ENCODE peak calls at places on chromosomes 7 and 10, in four cellular contexts. I is pancreas, W is GM10248, D is hepatocyte. E is an unnamed sample.

GRCh38 chr10:44071479-44071878 is 313.4 kb downstream of the CXCL12 start:
- DNase-seq in D (no peak), W (no peak), I (no peak), E (no peak)

GRCh38 chr7:29871787-29872398 is 65.6 kb downstream of the WIPF3 start:
- DNase-seq in W (no peak), I (no peak), D (no peak), E (no peak)

GRCh38 chr10:71864861-71865473 is 13.9 kb upstream of the PSAP start:
- DNase-seq in W (no peak), D (no peak), I (no peak), E (no peak)

GRCh38 chr7:15832996-15833395 is 146.5 kb upstream of the MEOX2 start:
- DNase-seq in W (no peak), I (no peak), D (peak), E (peak)

GRCh38 chr7:124351950-124352349 is 319.1 kb upstream of the TMEM229A start:
- DNase-seq in D (no peak), I (peak), W (no peak), E (no peak)

GRCh38 chr10:69316313-69317059 is 38.2 kb downstream of the HK1 start:
- DNase-seq in D (peak), W (no peak), I (no peak), E (no peak)

GRCh38 chr10:124152139-124152780 is 58.9 kb upstream of the CHST15 start:
- DNase-seq in D (peak), I (peak), W (no peak), E (peak)

GRCh38 chr7:131186816-131187215 is 140.9 kb upstream of the MKLN1 start:
- DNase-seq in W (no peak), I (no peak), D (no peak), E (peak)

GRCh38 chr7:37265876-37266275 is 182.8 kb downstream of the ELMO1 start:
- DNase-seq in I (no peak), W (no peak), D (no peak), E (no peak)

GRCh38 chr7:144526912-144527610 is 123.6 kb upstream of the NOBOX start:
- DNase-seq in W (no peak), D (no peak), I (no peak), E (no peak)

GRCh38 chr10:1358860-1359598 is 302.8 kb downstream of the WDR37 start:
- DNase-seq in W (no peak), D (no peak), I (no peak), E (no peak)

GRCh38 chr7:67631496-67631895 is 634.9 kb downstream of the TYW1 start:
- DNase-seq in I (no peak), D (no peak), W (no peak), E (no peak)

DNA sequence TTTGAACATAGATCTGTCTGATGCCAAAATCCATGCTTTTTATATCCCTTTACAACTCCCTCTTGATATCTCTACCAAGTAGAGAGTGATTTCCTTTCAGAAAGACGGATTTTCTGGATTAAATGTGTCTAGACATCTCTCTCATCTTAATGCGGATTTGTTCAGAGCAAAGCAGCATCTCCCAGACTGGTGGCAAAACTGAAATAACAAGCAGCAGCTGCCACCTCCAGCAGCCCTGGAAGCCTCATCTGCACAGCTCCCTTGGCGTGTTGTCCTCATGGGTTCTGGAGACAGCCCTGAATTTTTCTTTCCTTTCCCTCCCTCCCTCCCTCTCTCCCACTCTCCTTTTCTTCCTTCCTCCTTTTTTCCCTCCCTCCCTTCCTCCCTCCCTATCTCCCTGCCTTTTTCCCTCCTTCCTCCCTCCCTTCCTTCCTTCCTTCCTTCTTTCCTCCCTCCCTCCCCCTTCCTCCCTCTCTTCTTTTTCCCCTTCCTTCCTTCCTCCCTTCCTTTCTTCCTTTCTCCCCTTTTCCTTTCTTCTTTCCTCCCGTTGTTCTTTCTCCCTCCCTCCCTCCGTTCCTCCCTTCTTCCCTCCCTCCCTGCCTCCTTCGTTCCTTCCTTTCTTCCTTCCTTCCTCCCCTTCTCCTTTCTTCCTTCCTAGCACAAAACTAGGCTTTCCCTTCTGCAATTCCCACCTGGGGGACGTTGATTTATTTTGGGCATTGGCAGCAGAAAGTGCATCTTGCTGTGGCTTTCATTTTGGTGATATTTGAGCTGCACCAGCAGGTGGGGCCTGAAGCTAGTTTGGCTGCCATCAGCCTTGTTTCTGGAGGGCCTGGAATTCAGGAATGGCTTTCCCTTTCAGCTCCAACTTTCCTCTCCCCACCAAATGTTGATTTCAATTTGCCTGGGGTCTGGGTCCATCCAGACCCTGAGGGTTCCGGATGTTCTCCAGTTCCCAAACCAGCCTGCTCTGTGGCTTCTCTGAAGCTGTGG is 640.0 kb downstream of the TYW1 start:
- DNase-seq in I (no peak), W (no peak), D (no peak), E (no peak)
- TF ChIP-seq CTCF in I (no peak), W (no peak), D (peak), E (no peak)

GRCh38 chr7:129389829-129390228 is 44.4 kb upstream of the STRIP2 start:
- DNase-seq in W (no peak), I (no peak), D (no peak), E (no peak)
- TF ChIP-seq CTCF in W (no peak), I (no peak), D (no peak), E (no peak)

DNA sequence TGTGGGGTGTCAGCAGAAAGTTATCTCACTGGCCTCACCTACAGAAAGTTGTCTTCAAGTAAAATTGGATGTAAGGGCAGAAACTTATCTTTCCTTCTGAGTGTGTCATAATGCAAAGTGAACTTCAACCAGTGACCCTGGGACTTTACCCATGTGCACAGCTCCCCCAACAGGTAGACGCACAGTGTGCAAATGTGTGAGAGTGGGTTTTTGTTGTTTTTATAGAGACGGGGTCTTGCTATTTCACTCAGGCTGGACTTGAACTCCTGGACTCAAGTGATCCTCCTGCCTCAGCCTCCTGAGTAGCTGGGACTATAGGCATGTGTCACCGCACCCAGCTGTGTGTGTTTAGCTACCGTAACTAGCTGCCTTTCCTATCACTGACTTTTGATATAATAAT is 6.4 kb upstream of the KAZALD1 start:
- DNase-seq in I (no peak), W (no peak), D (no peak), E (no peak)
- TF ChIP-seq CTCF in I (no peak), W (peak), D (peak), E (no peak)

GRCh38 chr7:128869138-128869943 is 6.7 kb downstream of the ATP6V1F start:
- DNase-seq in D (peak), I (peak), W (peak), E (peak)
- TF ChIP-seq CTCF in D (no peak), I (no peak), W (peak), E (no peak)

GRCh38 chr7:33762153-33762902 is 143.0 kb upstream of the BMPER start:
- DNase-seq in W (no peak), I (no peak), D (no peak), E (no peak)

GRCh38 chr7:33761440-33762080 is 143.8 kb upstream of the BMPER start:
- DNase-seq in I (no peak), D (no peak), W (no peak), E (no peak)

GRCh38 chr7:33760834-33761233 is 144.5 kb upstream of the BMPER start:
- DNase-seq in I (no peak), W (no peak), D (no peak), E (no peak)

GRCh38 chr7:33757563-33758165 is 147.7 kb upstream of the BMPER start:
- DNase-seq in I (no peak), W (peak), D (peak), E (peak)

DNA sequence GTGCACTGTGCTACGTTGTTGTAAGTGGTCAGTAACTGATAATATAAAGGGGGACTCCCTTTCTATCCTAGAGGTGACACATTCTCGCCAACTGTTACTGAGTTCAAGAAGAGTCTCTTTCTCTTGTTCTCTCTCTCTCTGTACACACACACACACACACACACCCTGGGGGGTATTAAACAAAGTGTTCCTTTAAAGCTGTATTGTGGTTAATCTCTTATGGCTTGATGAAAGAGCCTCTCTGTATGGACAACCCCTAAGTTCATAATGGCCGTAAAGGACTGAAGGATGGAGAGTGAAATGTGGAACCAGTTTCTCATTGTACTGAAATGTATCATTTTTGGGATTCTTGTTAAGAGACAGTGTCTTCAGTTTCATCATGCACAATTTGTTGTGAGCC is 145.2 kb upstream of the BMPER start:
- DNase-seq in D (no peak), W (no peak), I (no peak), E (no peak)
- TF ChIP-seq CTCF in D (no peak), W (no peak), I (no peak), E (no peak)

GRCh38 chr7:133339772-133340171 is 86.9 kb downstream of the EXOC4 start:
- DNase-seq in I (no peak), W (no peak), D (no peak), E (no peak)

GRCh38 chr7:133349101-133349500 is 96.2 kb downstream of the EXOC4 start:
- DNase-seq in W (no peak), I (no peak), D (no peak), E (no peak)

GRCh38 chr7:133345690-133346421 is 93.0 kb downstream of the EXOC4 start:
- DNase-seq in W (no peak), I (no peak), D (no peak), E (no peak)

GRCh38 chr7:133344275-133344674 is 91.4 kb downstream of the EXOC4 start:
- DNase-seq in W (no peak), D (no peak), I (no peak), E (no peak)
- TF ChIP-seq CTCF in W (peak), D (peak), I (no peak), E (no peak)

GRCh38 chr10:77493851-77494788 is 143.5 kb downstream of the KCNMA1 start:
- DNase-seq in D (peak), I (no peak), W (no peak), E (no peak)
- TF ChIP-seq CTCF in D (peak), I (no peak), W (no peak), E (no peak)

GRCh38 chr10:21495002-21495685 is 30.3 kb downstream of the SKIDA1 start:
- DNase-seq in D (no peak), I (no peak), W (no peak), E (peak)
- TF ChIP-seq CTCF in D (peak), I (no peak), W (no peak), E (no peak)